ENCODE peak calls at places on chromosomes 2 and 18, in four cellular contexts. F, L, O and H are unnamed samples.

GRCh38 chr18:9113468-9114149 is 11.1 kb downstream of the NDUFV2 start:
- DNase-seq in O (no peak), L (no peak), F (no peak), H (no peak)

GRCh38 chr2:110731064-110731463 is 1.3 kb upstream of the ACOXL start:
- DNase-seq in F (no peak), O (no peak), L (no peak), H (no peak)

GRCh38 chr2:45778720-45779171 is 127.3 kb downstream of the PRKCE start:
- DNase-seq in O (peak), F (no peak), L (peak), H (no peak)

GRCh38 chr18:75926811-75927210 is 499.3 kb upstream of the SMIM21 start:
- DNase-seq in L (no peak), O (peak), F (no peak), H (no peak)

GRCh38 chr2:196314780-196315179 is 143.4 kb upstream of the STK17B start:
- DNase-seq in F (no peak), O (peak), L (peak), H (no peak)

GRCh38 chr2:233792720-233793119 is 14.6 kb downstream of the MROH2A start:
- DNase-seq in F (no peak), O (no peak), L (no peak), H (no peak)

GRCh38 chr2:189204322-189204941 is 24.9 kb upstream of the COL5A2 start:
- DNase-seq in F (no peak), L (peak), O (peak), H (no peak)

GRCh38 chr2:182649316-182649715 is 66.7 kb upstream of the DNAJC10 start:
- DNase-seq in O (peak), L (peak), F (no peak), H (no peak)

GRCh38 chr2:63073994-63074393 is 23.4 kb downstream of the OTX1 start:
- DNase-seq in O (no peak), F (no peak), L (no peak), H (no peak)

GRCh38 chr2:207725815-207726578 is 14.6 kb downstream of the CCNYL1 start:
- DNase-seq in L (no peak), O (no peak), F (no peak), H (no peak)